ENCODE peak calls at places on chromosome 14, in eight cellular contexts. P, F, K, I, A, Z, B and G are unnamed samples.

GRCh38 chr14:75989134-75989533 is 3.6 kb downstream of the IFT43 start:
- DNase-seq in P (no peak), F (no peak), K (no peak), I (peak; percentile 20), A (no peak), Z (no peak), B (peak; percentile 84), G (no peak)

GRCh38 chr14:75334191-75335051 is 55.8 kb downstream of the FOS start:
- DNase-seq in P (no peak), F (no peak), K (no peak), I (peak; percentile 53), A (peak; percentile 42), Z (peak; percentile 81), B (peak; percentile 83), G (peak; percentile 36)

GRCh38 chr14:33073023-33073422 is 134.3 kb downstream of the NPAS3 start:
- DNase-seq in P (no peak), F (no peak), K (no peak), I (no peak), A (no peak), Z (no peak), B (no peak), G (no peak)

GRCh38 chr14:99515301-99516155 is 34.3 kb downstream of the CCNK start:
- DNase-seq in P (no peak), F (no peak), K (no peak), I (no peak), A (no peak), Z (peak; percentile 77), B (no peak), G (no peak)

GRCh38 chr14:28870033-28870564 is 103.5 kb downstream of the FOXG1 start:
- DNase-seq in P (no peak), F (no peak), K (no peak), I (no peak), A (no peak), Z (no peak), B (no peak), G (no peak)

GRCh38 chr14:34711169-34711568 is 3.2 kb downstream of the CFL2 start:
- DNase-seq in P (no peak), F (no peak), K (no peak), I (peak; percentile 13), A (no peak), Z (no peak), B (no peak), G (peak; percentile 33)

GRCh38 chr14:56126514-56126913 is 8.3 kb downstream of the PELI2 start:
- DNase-seq in P (no peak), F (no peak), K (no peak), I (no peak), A (no peak), Z (no peak), B (no peak), G (no peak)

GRCh38 chr14:60648169-60648933 is 926 bp downstream of the SIX1 start:
- DNase-seq in P (no peak), F (no peak), K (no peak), I (no peak), A (no peak), Z (no peak), B (no peak), G (no peak)

GRCh38 chr14:34436118-34436905 is 25.7 kb downstream of the SPTSSA start:
- DNase-seq in P (no peak), F (no peak), K (no peak), I (no peak), A (no peak), Z (no peak), B (no peak), G (no peak)

GRCh38 chr14:24818054-24818822 is 184.2 kb upstream of the GZMB start:
- DNase-seq in P (no peak), F (no peak), K (no peak), I (peak; percentile 41), A (no peak), Z (no peak), B (no peak), G (no peak)
- TF ChIP-seq POLR2AphosphoS5 in P (peak; percentile 38), F (no peak), K (no peak), I (no peak), A (no peak), Z (no peak), B (no peak), G (no peak)

GRCh38 chr14:90049390-90049789 is 12.4 kb upstream of the KCNK13 start:
- DNase-seq in P (no peak), F (no peak), K (no peak), I (no peak), A (no peak), Z (no peak), B (no peak), G (no peak)

GRCh38 chr14:90050271-90050670 is 11.5 kb upstream of the KCNK13 start:
- DNase-seq in P (no peak), F (no peak), K (no peak), I (no peak), A (no peak), Z (no peak), B (no peak), G (no peak)

GRCh38 chr14:90056821-90057220 is 5.0 kb upstream of the KCNK13 start:
- DNase-seq in P (no peak), F (no peak), K (no peak), I (no peak), A (no peak), Z (no peak), B (no peak), G (no peak)

GRCh38 chr14:90054803-90055202 is 7.0 kb upstream of the KCNK13 start:
- DNase-seq in P (no peak), F (no peak), K (no peak), I (no peak), A (no peak), Z (no peak), B (no peak), G (no peak)

DNA sequence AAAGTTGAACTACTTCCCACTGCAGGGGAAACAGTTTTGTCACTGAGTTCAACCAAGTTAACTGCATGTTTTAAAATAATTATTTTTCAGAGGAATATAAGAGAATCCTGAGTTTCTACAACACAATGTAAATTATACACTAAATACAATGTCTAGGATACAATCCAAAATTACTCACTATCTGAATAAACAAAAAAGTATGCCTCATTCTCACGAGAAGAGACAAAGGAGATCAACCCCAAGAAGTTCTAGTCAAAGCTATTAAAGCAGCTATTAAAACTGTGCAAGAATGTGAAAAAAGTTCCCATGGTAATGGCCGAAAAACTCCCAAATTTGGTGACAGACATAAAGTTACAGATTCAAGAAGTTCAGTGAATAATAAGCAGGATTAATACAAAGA is 8.8 kb upstream of the KCNK13 start:
- DNase-seq in P (no peak), F (no peak), K (no peak), I (no peak), A (no peak), Z (no peak), B (no peak), G (no peak)
- TF ChIP-seq POLR2AphosphoS5 in P (no peak), F (no peak), K (no peak), I (no peak), A (no peak), Z (no peak), B (no peak), G (no peak)

DNA sequence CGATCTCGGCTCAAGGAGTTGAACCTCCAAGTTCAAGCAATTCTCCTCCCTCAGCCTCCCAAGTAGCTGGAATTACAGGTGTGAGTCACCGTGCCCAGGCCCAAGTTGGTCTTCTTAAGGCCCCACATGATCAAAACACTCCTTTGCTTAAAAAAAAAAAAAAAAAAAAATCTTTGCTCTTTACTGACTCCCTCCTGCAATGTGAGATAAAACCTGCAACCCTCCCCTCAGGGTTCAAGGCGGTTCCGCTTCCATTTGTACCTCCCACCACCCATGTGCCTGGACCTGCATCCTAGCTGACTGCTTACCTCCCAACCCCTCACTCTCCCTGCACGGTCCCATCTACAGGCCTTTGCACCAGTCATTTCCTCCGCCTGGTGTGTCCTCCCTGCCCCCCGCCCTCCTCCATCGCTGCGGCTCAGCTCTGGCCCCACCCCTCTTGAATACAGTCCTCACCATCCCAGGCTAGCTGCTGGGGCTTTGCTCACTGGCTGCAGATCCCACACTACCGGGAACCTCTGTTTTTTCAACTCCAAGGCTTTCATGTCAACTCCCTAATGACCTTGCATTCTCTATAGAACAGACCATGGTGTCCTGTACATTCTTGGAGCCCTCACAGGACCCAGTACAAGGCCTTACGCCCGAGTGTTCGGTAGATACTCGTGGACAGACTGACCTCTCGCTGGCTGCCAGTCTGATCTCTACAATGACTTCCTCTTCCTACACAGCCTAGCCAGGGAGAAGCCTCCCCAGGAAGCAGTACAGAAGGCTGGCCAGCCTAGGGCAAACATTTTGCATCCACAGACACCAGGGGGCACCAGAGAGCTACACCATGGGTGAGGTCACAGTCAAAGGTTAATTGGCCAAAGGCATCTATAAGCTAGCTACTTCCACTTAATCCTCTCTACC is 14.2 kb upstream of the PNMA1 start:
- DNase-seq in P (peak; percentile 67), F (peak; percentile 61), K (peak; percentile 58), I (peak; percentile 94), A (peak; percentile 91), Z (no peak), B (peak; percentile 92), G (peak; percentile 82)
- TF ChIP-seq POLR2AphosphoS5 in P (peak; percentile 76), F (no peak), K (peak; percentile 48), I (peak; percentile 40), A (peak; percentile 42), Z (no peak), B (peak; percentile 54), G (no peak)

GRCh38 chr14:70898346-70898745 is 8.9 kb upstream of the PCNX1 start:
- DNase-seq in P (no peak), F (no peak), K (no peak), I (no peak), A (no peak), Z (no peak), B (no peak), G (no peak)

GRCh38 chr14:70894868-70895267 is 12.4 kb upstream of the PCNX1 start:
- DNase-seq in P (no peak), F (no peak), K (no peak), I (no peak), A (no peak), Z (no peak), B (no peak), G (no peak)

GRCh38 chr14:70896981-70897380 is 10.3 kb upstream of the PCNX1 start:
- DNase-seq in P (no peak), F (no peak), K (no peak), I (no peak), A (no peak), Z (no peak), B (no peak), G (no peak)

GRCh38 chr14:70896317-70896716 is 10.9 kb upstream of the PCNX1 start:
- DNase-seq in P (no peak), F (no peak), K (no peak), I (no peak), A (no peak), Z (no peak), B (no peak), G (no peak)

DNA sequence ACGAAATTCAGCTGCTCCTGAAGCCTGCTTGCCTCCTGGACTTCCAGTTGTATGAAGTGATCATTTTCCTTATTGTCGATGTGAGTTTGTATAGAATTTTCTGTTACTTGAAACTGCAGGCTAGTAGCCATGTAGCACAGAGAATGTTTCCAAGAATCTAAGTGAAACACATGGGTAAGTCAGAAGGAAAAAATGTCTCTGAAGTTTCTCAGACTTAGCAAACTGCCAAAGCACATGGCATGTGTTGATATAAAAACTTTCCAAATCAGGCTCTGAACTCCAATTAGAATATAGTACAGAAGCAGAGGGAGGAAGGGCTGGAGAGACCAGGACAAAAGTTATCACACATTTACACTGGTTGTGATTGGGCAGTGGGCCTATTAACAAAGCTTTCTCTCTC is 9.8 kb upstream of the PCNX1 start:
- DNase-seq in P (no peak), F (no peak), K (no peak), I (no peak), A (no peak), Z (no peak), B (no peak), G (no peak)
- TF ChIP-seq POLR2AphosphoS5 in P (peak; percentile 36), F (no peak), K (no peak), I (no peak), A (peak; percentile 55), Z (no peak), B (peak; percentile 74), G (no peak)